ENCODE peak calls at places on chromosome 21, in four cellular contexts. B, L, W and F are unnamed samples.

GRCh38 chr21:42107881-42108553 is 36.9 kb downstream of the UMODL1 start:
- DNase-seq in L (peak), W (peak), B (peak), F (no peak)

GRCh38 chr21:42091899-42092508 is 20.9 kb downstream of the UMODL1 start:
- DNase-seq in W (no peak), L (no peak), B (no peak), F (no peak)

GRCh38 chr21:18716578-18717138 is 313.1 kb upstream of the TMPRSS15 start:
- DNase-seq in L (no peak), B (peak), W (no peak), F (no peak)

GRCh38 chr21:17451364-17451869 is 61.4 kb upstream of the CXADR start:
- DNase-seq in W (peak), L (no peak), B (peak), F (no peak)

GRCh38 chr21:18252686-18253085 is 8.1 kb downstream of the CHODL start:
- DNase-seq in B (no peak), W (no peak), L (no peak), F (no peak)

GRCh38 chr21:42037943-42038342 is 27.8 kb upstream of the ZBTB21 start:
- DNase-seq in W (no peak), L (peak), B (no peak), F (no peak)

GRCh38 chr21:17257784-17258183 is 255.1 kb upstream of the CXADR start:
- DNase-seq in L (no peak), W (peak), B (peak), F (no peak)

GRCh38 chr21:35138665-35139381 is 89.7 kb upstream of the RUNX1 start:
- DNase-seq in L (peak), B (peak), W (peak), F (no peak)

GRCh38 chr21:41228492-41228891 is 60.5 kb downstream of the BACE2 start:
- DNase-seq in W (no peak), L (no peak), B (no peak), F (no peak)

GRCh38 chr21:23111070-23111605 is 2112.9 kb downstream of the NCAM2 start:
- DNase-seq in B (no peak), L (no peak), W (no peak), F (no peak)

GRCh38 chr21:17436626-17437111 is 76.2 kb upstream of the CXADR start:
- DNase-seq in B (no peak), L (peak), W (no peak), F (no peak)

GRCh38 chr21:16634522-16634914 is 878.3 kb upstream of the CXADR start:
- DNase-seq in W (no peak), B (no peak), L (no peak), F (no peak)

GRCh38 chr21:41817228-41817627 is 50.4 kb upstream of the RIPK4 start:
- DNase-seq in L (peak), W (peak), B (peak), F (no peak)

GRCh38 chr21:32073190-32073589 is 200.4 kb downstream of the HUNK start:
- DNase-seq in L (no peak), W (no peak), B (no peak), F (no peak)

GRCh38 chr21:32233055-32233546 is 45.7 kb downstream of the MIS18A start:
- DNase-seq in B (no peak), L (no peak), W (peak), F (no peak)

GRCh38 chr21:31741116-31741515 is 9.2 kb upstream of the SCAF4 start:
- DNase-seq in L (no peak), B (no peak), W (no peak), F (no peak)

GRCh38 chr21:21664871-21665270 is 666.7 kb downstream of the NCAM2 start:
- DNase-seq in W (peak), L (no peak), B (no peak), F (no peak)

GRCh38 chr21:16534408-16535099 is 804.8 kb downstream of the USP25 start:
- DNase-seq in W (peak), L (peak), B (no peak), F (peak)

GRCh38 chr21:29168874-29169273 is 38.4 kb downstream of the MAP3K7CL start:
- DNase-seq in W (peak), L (no peak), B (peak), F (no peak)

GRCh38 chr21:30986966-30987365 is 51.3 kb downstream of the KRTAP19-8 start:
- DNase-seq in W (no peak), L (no peak), B (no peak), F (no peak)

GRCh38 chr21:16502897-16503296 is 773.1 kb downstream of the USP25 start:
- DNase-seq in W (no peak), L (no peak), B (no peak), F (no peak)

GRCh38 chr21:28454978-28455600 is 537.6 kb downstream of the LTN1 start:
- DNase-seq in W (peak), L (no peak), B (no peak), F (no peak)

GRCh38 chr21:21688877-21689276 is 690.7 kb downstream of the NCAM2 start:
- DNase-seq in B (peak), W (peak), L (peak), F (no peak)

GRCh38 chr21:42002421-42002958 is 7.7 kb downstream of the ZBTB21 start:
- DNase-seq in W (peak), L (peak), B (peak), F (no peak)

GRCh38 chr21:42164818-42165217 is 54.1 kb upstream of the ABCG1 start:
- DNase-seq in W (no peak), B (no peak), L (no peak), F (no peak)

GRCh38 chr21:42238185-42238934 is 19.4 kb downstream of the ABCG1 start:
- DNase-seq in W (no peak), B (no peak), L (no peak), F (no peak)

GRCh38 chr21:31880816-31881215 is 8.0 kb downstream of the HUNK start:
- DNase-seq in L (no peak), B (no peak), W (no peak), F (no peak)

GRCh38 chr21:45001134-45002095 is 61.6 kb downstream of the SLX9 start:
- DNase-seq in W (peak), L (no peak), B (peak), F (no peak)
- H3K27ac ChIP-seq in W (no peak), L (no peak), B (no peak), F (no peak)

GRCh38 chr21:36163780-36164426 is 7.3 kb downstream of the DOP1B start:
- DNase-seq in W (no peak), B (no peak), L (no peak), F (no peak)
- H3K27ac ChIP-seq in W (no peak), B (no peak), L (no peak), F (no peak)

DNA sequence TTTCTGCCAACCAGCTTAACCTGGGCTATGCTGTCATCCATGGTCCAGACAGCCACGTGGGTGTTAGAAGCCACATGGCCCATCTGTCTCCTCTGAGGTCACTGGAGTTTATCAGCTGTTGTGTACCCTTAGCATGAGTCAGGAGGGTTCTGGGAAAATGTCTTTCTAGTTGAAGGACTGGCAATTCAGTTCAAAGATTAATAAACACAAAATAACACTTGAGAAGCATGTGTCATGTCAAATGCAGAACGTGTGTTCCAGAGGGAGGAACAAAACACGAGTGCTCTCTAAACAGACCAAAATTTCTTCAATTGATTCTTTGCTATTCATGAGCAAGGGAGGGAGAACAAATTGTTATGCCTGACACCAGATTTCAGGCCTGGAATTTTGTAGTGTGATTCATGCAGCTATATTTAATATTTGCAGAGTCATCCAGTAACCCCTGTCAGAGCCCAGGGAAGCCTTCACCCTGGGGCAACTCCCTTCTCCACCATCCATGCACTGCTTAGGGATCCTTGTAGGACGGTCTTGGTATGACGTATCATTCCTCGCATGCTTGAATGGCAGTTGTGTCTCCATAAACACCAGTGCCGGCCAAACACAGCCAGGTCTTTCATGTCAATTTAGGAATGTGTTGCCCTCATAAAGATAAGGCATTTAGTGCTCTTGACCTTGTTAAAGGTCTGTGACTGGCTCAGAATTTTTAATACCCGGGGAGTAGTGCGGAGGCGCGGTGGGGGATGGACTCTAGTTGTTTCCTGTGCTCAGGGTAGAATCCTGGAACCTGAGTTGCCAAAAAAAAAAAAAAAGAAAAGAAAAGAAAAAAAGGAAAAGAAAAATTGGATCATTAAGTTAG is 27.7 kb upstream of the DYRK1A start:
- DNase-seq in B (peak), W (peak), L (peak), F (no peak)
- H3K27ac ChIP-seq in B (peak), W (peak), L (peak), F (no peak)

GRCh38 chr21:39670741-39671140 is 58.0 kb downstream of the B3GALT5 start:
- DNase-seq in W (peak), L (no peak), B (no peak), F (no peak)
- H3K27ac ChIP-seq in W (no peak), L (no peak), B (no peak), F (no peak)

GRCh38 chr21:46223217-46223616 is 5.4 kb downstream of the LSS start:
- DNase-seq in W (no peak), L (no peak), B (no peak), F (no peak)
- H3K27ac ChIP-seq in W (no peak), L (no peak), B (no peak), F (no peak)

GRCh38 chr21:33972539-33972938 is 56.9 kb upstream of the ATP5PO start:
- DNase-seq in B (no peak), W (no peak), L (no peak), F (no peak)

GRCh38 chr21:33973268-33973667 is 57.7 kb upstream of the ATP5PO start:
- DNase-seq in L (no peak), W (peak), B (no peak), F (no peak)

GRCh38 chr21:33976082-33976979 is 60.7 kb upstream of the ATP5PO start:
- DNase-seq in B (peak), W (peak), L (peak), F (no peak)

GRCh38 chr21:33975548-33976081 is 60.0 kb upstream of the ATP5PO start:
- DNase-seq in L (peak), B (peak), W (peak), F (no peak)

GRCh38 chr21:33974513-33975468 is 59.2 kb upstream of the ATP5PO start:
- DNase-seq in B (peak), W (no peak), L (no peak), F (no peak)
- H3K27ac ChIP-seq in B (peak), W (peak), L (peak), F (no peak)

GRCh38 chr21:15472641-15473040 is 257.1 kb upstream of the USP25 start:
- DNase-seq in W (no peak), B (peak), L (no peak), F (no peak)
- H3K27ac ChIP-seq in W (no peak), B (no peak), L (no peak), F (no peak)

DNA sequence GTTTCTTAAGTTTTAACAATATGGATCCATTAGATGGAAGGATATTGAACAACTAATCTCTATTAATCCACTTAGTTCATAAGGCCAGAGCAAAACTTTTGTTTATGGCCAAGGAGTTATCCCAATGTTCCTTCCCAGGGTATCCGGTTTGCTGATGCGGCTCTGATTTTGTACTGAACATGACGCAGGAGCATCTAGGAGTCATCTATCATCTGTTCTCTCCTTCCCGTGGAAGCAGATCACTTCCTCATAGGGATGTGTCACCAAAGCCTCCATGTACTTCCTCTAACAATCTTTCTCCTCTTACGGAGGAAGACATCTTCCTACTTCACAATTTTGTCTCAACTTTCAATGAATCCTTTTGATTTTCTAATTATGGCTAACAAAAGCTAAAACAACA is 206.6 kb downstream of the APP start:
- DNase-seq in L (no peak), W (peak), B (peak), F (no peak)
- H3K27ac ChIP-seq in L (no peak), W (peak), B (peak), F (peak)

DNA sequence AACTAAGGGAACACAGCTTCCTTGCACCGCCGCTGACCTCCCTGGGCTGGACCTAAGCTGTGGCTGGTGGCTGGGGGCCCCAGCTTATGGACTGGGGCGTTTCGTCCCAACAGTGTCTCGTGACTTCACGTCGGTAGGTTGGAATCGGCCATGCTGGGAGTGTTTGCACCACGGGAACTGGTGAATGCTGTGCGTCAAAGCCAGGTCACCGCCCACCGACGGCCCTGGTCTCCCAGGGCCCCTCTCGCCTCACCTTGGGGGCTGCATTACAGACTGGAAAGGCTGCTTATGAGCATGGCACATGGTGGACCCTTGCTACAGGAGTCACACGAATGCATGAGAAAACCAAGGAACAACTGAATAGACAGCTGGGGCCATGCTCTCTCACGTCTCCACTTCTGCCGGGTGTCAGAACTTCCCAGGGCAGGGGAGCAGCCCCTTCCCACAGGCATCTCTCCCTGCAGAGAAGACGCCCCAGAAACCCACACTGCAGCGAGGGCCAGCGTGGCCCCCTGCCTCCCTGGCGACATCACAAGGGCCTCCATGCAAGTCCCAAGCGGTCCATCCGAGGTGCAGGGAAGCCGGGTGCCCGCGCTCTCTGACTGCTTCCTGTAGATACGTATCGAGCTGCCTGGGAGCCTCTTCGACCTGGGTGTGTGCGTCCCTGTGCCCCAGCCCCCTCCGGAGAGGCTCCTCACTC is 81.7 kb downstream of the SIK1 start:
- DNase-seq in L (no peak), W (no peak), B (no peak), F (no peak)
- H3K27ac ChIP-seq in L (peak), W (no peak), B (no peak), F (no peak)